ENCODE peak calls at places on chromosome 1, in four cellular contexts. H is midbrain, R is endodermal cell, V is skeletal muscle cell. I is an unnamed sample.

GRCh38 chr1:15283500-15283899 is 36.5 kb downstream of the FHAD1 start:
- DNase-seq in V (no peak), R (peak), H (no peak), I (no peak)

GRCh38 chr1:89844236-89844807 is 23.5 kb downstream of the LRRC8D start:
- DNase-seq in R (no peak), H (no peak), V (no peak), I (no peak)

GRCh38 chr1:110148961-110149360 is 1.3 kb upstream of the SLC6A17 start:
- DNase-seq in H (no peak), R (no peak), V (no peak), I (no peak)

GRCh38 chr1:48697066-48697707 is 79.5 kb downstream of the BEND5 start:
- DNase-seq in V (no peak), H (peak), R (peak), I (peak)

GRCh38 chr1:86640161-86640560 is 64.2 kb upstream of the SH3GLB1 start:
- DNase-seq in R (no peak), V (no peak), H (no peak), I (no peak)

GRCh38 chr1:2259668-2260392 is 31.7 kb downstream of the SKI start:
- DNase-seq in R (no peak), V (no peak), H (peak), I (no peak)

GRCh38 chr1:12528021-12528852 is 89.8 kb downstream of the DHRS3 start:
- DNase-seq in H (peak), V (no peak), R (no peak), I (no peak)

GRCh38 chr1:20430355-20431290 is 55.4 kb downstream of the CAMK2N1 start:
- DNase-seq in H (peak), R (peak), V (no peak), I (no peak)

GRCh38 chr1:221494670-221495069 is 247.2 kb downstream of the DUSP10 start:
- DNase-seq in H (no peak), R (no peak), V (no peak), I (no peak)

GRCh38 chr1:209403921-209404320 is 179.6 kb upstream of the CAMK1G start:
- DNase-seq in V (no peak), R (no peak), H (no peak), I (no peak)

GRCh38 chr1:151504759-151505158 is 6.4 kb upstream of the CGN start:
- DNase-seq in V (no peak), H (no peak), R (no peak), I (no peak)

GRCh38 chr1:58116284-58116683 is 430.2 kb downstream of the OMA1 start:
- DNase-seq in H (no peak), V (no peak), R (no peak), I (no peak)

GRCh38 chr1:108663074-108663473 is 2.2 kb upstream of the HENMT1 start:
- DNase-seq in R (no peak), H (no peak), V (no peak), I (peak)

GRCh38 chr1:21573475-21573874 is 64.3 kb downstream of the ALPL start:
- DNase-seq in R (no peak), H (no peak), V (no peak), I (no peak)

GRCh38 chr1:218743861-218744505 is 398.8 kb downstream of the TGFB2 start:
- DNase-seq in H (no peak), R (no peak), V (no peak), I (no peak)

GRCh38 chr1:20343149-20343936 is 52.7 kb downstream of the VWA5B1 start:
- DNase-seq in V (no peak), R (peak), H (peak), I (no peak)

I was measured in cerebellum.